ENCODE peak calls at places on chromosome 11, in seven cellular contexts. O, Y, B, W, Z, F and C are unnamed samples.
A peak's percentile ranks its signal among the peaks of the same experiment; 100 is the strongest.

GRCh38 chr11:27291302-27291889 is 71.6 kb downstream of the CCDC34 start:
- DNase-seq in B (no peak), O (no peak), Y (no peak), F (peak; percentile 67), Z (no peak), W (peak; percentile 55), C (no peak)

GRCh38 chr11:106520146-106520912 is 442.9 kb downstream of the AASDHPPT start:
- DNase-seq in F (no peak), B (no peak), O (no peak), W (no peak), Y (no peak), Z (no peak), C (no peak)

GRCh38 chr11:119370486-119371046 is 10.9 kb downstream of the USP2 start:
- DNase-seq in Y (peak; percentile 71), Z (no peak), W (no peak), O (peak; percentile 77), B (no peak), F (no peak), C (peak; percentile 88)

GRCh38 chr11:83156996-83157754 is at the start of gene PCF11:
- DNase-seq in O (no peak), W (no peak), F (no peak), Y (no peak), Z (no peak), B (no peak), C (no peak)

GRCh38 chr11:108561535-108561991 is 32.0 kb downstream of the EXPH5 start:
- DNase-seq in F (no peak), Z (peak; percentile 31), B (no peak), W (no peak), O (no peak), Y (no peak), C (no peak)

GRCh38 chr11:2796508-2797180 is 88.9 kb downstream of the CDKN1C start:
- DNase-seq in O (peak; percentile 12), F (no peak), W (no peak), Z (no peak), B (peak; percentile 11), Y (no peak), C (peak; percentile 1)

GRCh38 chr11:62654297-62654696 is 1.2 kb upstream of the INTS5 start:
- DNase-seq in W (no peak), Y (no peak), O (no peak), F (no peak), Z (no peak), B (no peak), C (no peak)

GRCh38 chr11:35049906-35050531 is 89.0 kb upstream of the CD44 start:
- DNase-seq in Z (no peak), W (no peak), O (no peak), Y (no peak), B (no peak), F (no peak), C (no peak)

GRCh38 chr11:19252394-19253148 is 11.8 kb upstream of the E2F8 start:
- DNase-seq in Y (no peak), Z (no peak), O (no peak), B (no peak), W (no peak), F (no peak), C (no peak)

GRCh38 chr11:68113986-68114385 is 7.2 kb downstream of the CHKA start:
- DNase-seq in Z (peak; percentile 65), B (no peak), F (no peak), W (no peak), O (no peak), Y (no peak), C (no peak)

GRCh38 chr11:36108812-36109498 is 165.1 kb downstream of the LDLRAD3 start:
- DNase-seq in B (no peak), Y (no peak), O (no peak), F (no peak), Z (no peak), W (no peak), C (no peak)

GRCh38 chr11:84103096-84103495 is 816.9 kb upstream of the CCDC90B start:
- DNase-seq in F (no peak), Z (no peak), B (no peak), Y (no peak), W (no peak), O (no peak), C (no peak)

GRCh38 chr11:66071326-66071870 is 1.3 kb downstream of the PACS1 start:
- DNase-seq in Z (no peak), O (no peak), W (no peak), B (no peak), F (no peak), Y (no peak), C (no peak)

GRCh38 chr11:75734491-75735180 is 17.0 kb downstream of the MOGAT2 start:
- DNase-seq in O (no peak), B (no peak), Z (no peak), W (peak; percentile 50), Y (peak; percentile 50), F (no peak), C (no peak)

GRCh38 chr11:12088047-12088481 is 22.3 kb upstream of the MICAL2 start:
- DNase-seq in O (peak; percentile 76), F (peak; percentile 82), B (no peak), Z (peak; percentile 77), Y (no peak), W (no peak), C (no peak)

GRCh38 chr11:29022676-29023075 is 914.5 kb downstream of the METTL15 start:
- DNase-seq in Z (no peak), W (no peak), B (no peak), Y (no peak), F (no peak), O (no peak), C (no peak)

GRCh38 chr11:29024386-29024785 is 916.2 kb downstream of the METTL15 start:
- DNase-seq in F (no peak), W (no peak), O (no peak), Z (peak; percentile 46), Y (no peak), B (no peak), C (no peak)

GRCh38 chr11:29017941-29018340 is 909.8 kb downstream of the METTL15 start:
- DNase-seq in O (no peak), Y (no peak), W (no peak), F (no peak), Z (no peak), B (no peak), C (no peak)

GRCh38 chr11:29018631-29019030 is 910.4 kb downstream of the METTL15 start:
- DNase-seq in B (no peak), O (no peak), F (peak; percentile 88), Y (no peak), Z (peak; percentile 89), W (no peak), C (no peak)

DNA sequence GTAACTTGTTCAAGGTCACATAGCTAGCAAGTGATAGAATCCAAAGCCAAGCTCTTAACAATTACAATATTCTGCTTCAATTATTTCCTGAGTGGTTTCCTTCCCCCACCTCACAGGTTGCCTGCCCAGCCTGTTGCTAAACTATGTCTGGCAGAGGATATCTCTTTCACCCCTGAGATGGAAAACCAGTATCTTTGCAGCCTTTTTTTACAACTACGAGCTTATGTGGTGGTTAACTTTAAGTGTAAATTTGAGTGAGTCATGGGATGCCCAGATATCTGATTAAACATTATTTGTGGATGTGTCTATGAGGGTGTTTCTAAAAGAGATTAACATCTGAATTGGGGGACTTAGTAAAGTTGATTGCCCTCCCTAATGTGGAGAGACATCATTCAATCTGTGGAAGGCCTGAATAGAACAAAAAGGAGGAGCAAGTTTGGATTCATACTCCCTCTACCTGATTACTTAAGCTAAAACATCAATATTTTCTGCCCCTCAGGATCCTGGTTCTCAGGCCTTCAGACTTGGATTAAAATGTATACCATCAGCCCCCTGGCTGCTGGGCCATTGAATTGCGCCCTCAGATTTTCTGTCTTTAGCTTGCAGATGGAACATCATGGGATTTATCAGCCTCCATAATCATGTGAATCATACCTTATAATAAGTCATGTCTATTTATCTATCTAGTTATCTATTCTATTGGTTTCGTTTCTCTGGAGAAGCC is 911.9 kb downstream of the METTL15 start:
- DNase-seq in Z (peak; percentile 66), O (no peak), W (no peak), B (no peak), F (peak; percentile 75), Y (no peak), C (peak; percentile 68)
- TF ChIP-seq CTCF in Z (peak; percentile 63), O (no peak), W (peak; percentile 12), B (no peak), F (peak; percentile 34), Y (no peak), C (peak; percentile 47)

GRCh38 chr11:86702387-86702983 is 30.1 kb upstream of the ME3 start:
- DNase-seq in Y (no peak), O (no peak), Z (no peak), W (no peak), F (no peak), B (no peak), C (no peak)

GRCh38 chr11:86703992-86704391 is 31.6 kb upstream of the ME3 start:
- DNase-seq in Z (no peak), O (no peak), B (no peak), F (no peak), Y (no peak), W (no peak), C (no peak)

GRCh38 chr11:86708671-86709070 is 36.3 kb upstream of the ME3 start:
- DNase-seq in W (no peak), Z (no peak), O (no peak), Y (no peak), B (no peak), F (no peak), C (no peak)

GRCh38 chr11:86704710-86705109 is 32.3 kb upstream of the ME3 start:
- DNase-seq in O (no peak), F (no peak), B (no peak), W (no peak), Y (no peak), Z (no peak), C (no peak)

GRCh38 chr11:86706341-86707131 is 34.1 kb upstream of the ME3 start:
- DNase-seq in W (no peak), O (no peak), Y (peak; percentile 77), F (peak; percentile 46), Z (no peak), B (no peak), C (no peak)
- H3K4me1 ChIP-seq in W (peaks cover 6% of the 10 kb centered on the region), O (no peaks in the 10 kb centered on the region), Y (peaks cover 12% of the 10 kb centered on the region), F (peaks cover 20% of the 10 kb centered on the region), Z (peaks cover 2% of the 10 kb centered on the region), B (no peaks in the 10 kb centered on the region), C (no peaks in the 10 kb centered on the region)

DNA sequence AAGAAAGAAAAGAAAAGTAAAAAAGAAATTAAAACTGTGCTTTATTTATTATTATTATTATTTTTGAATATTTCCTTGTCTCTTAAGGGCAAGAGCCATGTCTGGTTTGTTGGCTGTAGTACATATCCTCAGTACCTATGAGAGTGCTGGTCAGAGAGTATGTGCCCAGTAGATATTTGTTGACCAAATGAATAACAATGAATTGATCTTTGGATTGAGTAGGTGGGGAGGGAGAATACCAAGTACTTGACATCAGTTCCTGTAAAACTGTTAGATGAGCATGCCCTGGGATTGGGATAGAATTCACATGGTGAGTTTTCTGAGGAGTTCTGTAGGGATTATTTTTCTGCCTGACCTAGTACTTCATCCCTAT is 11.4 kb downstream of the STIM1 start:
- DNase-seq in Y (peak; percentile 76), W (no peak), F (no peak), O (no peak), Z (no peak), B (no peak), C (no peak)
- TF ChIP-seq POLR2A in Y (no peak), W (no peak), F (no peak), O (no peak), Z (no peak), B (no peak), C (no peak)

DNA sequence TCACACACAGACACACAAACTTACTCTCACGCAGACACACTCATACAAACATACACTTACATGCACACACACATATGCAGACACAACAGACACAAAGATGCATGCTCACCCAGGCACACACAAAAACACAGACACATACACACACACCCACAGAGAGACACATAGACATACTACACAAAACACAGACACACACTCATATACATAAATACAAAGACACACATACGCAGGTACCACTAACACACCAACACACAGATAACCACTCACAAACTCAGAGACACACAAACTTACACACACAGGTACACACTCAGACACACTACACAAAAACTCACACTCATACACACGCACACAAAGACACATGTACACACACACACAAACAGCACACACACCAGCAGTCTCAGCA is 22.4 kb downstream of the VWCE start:
- DNase-seq in Z (no peak), W (no peak), B (no peak), Y (no peak), O (no peak), F (no peak), C (no peak)
- TF ChIP-seq CTCF in Z (no peak), W (no peak), B (no peak), Y (no peak), O (no peak), F (no peak), C (no peak)